ENCODE peak calls at places on chromosomes 3 and 15, in four cellular contexts. One of them, this sample, is unnamed.

GRCh38 chr15:66948294-66948693 is 117.1 kb upstream of the SMAD3 start:
- DNase-seq in activated naive CD4-positive, alpha-beta T cell: no peak
- DNase-seq in fibroblast of lung: peak
- DNase-seq in AG04450: no peak
- DNase-seq in this sample: no peak

GRCh38 chr15:25859838-25860645 is 3.1 kb downstream of the ATP10A start:
- DNase-seq in activated naive CD4-positive, alpha-beta T cell: peak
- DNase-seq in fibroblast of lung: peak
- DNase-seq in AG04450: no peak
- DNase-seq in this sample: no peak

GRCh38 chr3:40649346-40649745 is 124.6 kb downstream of the ZNF621 start:
- DNase-seq in activated naive CD4-positive, alpha-beta T cell: no peak
- DNase-seq in fibroblast of lung: no peak
- DNase-seq in AG04450: no peak
- DNase-seq in this sample: no peak

GRCh38 chr3:9615003-9615628 is 34.2 kb upstream of the MTMR14 start:
- DNase-seq in activated naive CD4-positive, alpha-beta T cell: no peak
- DNase-seq in fibroblast of lung: no peak
- DNase-seq in AG04450: no peak
- DNase-seq in this sample: no peak

GRCh38 chr15:68211656-68212320 is 6.7 kb upstream of the CALML4 start:
- DNase-seq in activated naive CD4-positive, alpha-beta T cell: no peak
- DNase-seq in fibroblast of lung: no peak
- DNase-seq in AG04450: no peak
- DNase-seq in this sample: no peak

GRCh38 chr3:159779883-159780282 is 208.8 kb upstream of the IL12A start:
- DNase-seq in activated naive CD4-positive, alpha-beta T cell: no peak
- DNase-seq in fibroblast of lung: no peak
- DNase-seq in AG04450: no peak
- DNase-seq in this sample: no peak

GRCh38 chr15:52094811-52095584 is 17.6 kb downstream of the BCL2L10 start:
- DNase-seq in activated naive CD4-positive, alpha-beta T cell: no peak
- DNase-seq in fibroblast of lung: no peak
- DNase-seq in AG04450: no peak
- DNase-seq in this sample: no peak

GRCh38 chr3:124569761-124570160 is 160.5 kb upstream of the UMPS start:
- DNase-seq in activated naive CD4-positive, alpha-beta T cell: no peak
- DNase-seq in fibroblast of lung: no peak
- DNase-seq in AG04450: no peak
- DNase-seq in this sample: no peak

GRCh38 chr3:143885803-143886427 is 37.6 kb upstream of the SLC9A9 start:
- DNase-seq in activated naive CD4-positive, alpha-beta T cell: no peak
- DNase-seq in fibroblast of lung: peak
- DNase-seq in AG04450: no peak
- DNase-seq in this sample: no peak

GRCh38 chr15:85007741-85008140 is 26.1 kb downstream of the PDE8A start:
- DNase-seq in activated naive CD4-positive, alpha-beta T cell: no peak
- DNase-seq in fibroblast of lung: no peak
- DNase-seq in AG04450: no peak
- DNase-seq in this sample: no peak

GRCh38 chr3:67655364-67656121 is 1.1 kb upstream of the SUCLG2 start:
- DNase-seq in activated naive CD4-positive, alpha-beta T cell: peak
- DNase-seq in fibroblast of lung: no peak
- DNase-seq in AG04450: no peak
- DNase-seq in this sample: no peak

GRCh38 chr15:90681480-90681879 is 35.7 kb upstream of the BLM start:
- DNase-seq in activated naive CD4-positive, alpha-beta T cell: no peak
- DNase-seq in fibroblast of lung: peak
- DNase-seq in AG04450: peak
- DNase-seq in this sample: no peak

GRCh38 chr15:101657171-101657570 is 5.0 kb upstream of the TM2D3 start:
- DNase-seq in activated naive CD4-positive, alpha-beta T cell: no peak
- DNase-seq in fibroblast of lung: no peak
- DNase-seq in AG04450: no peak
- DNase-seq in this sample: no peak

This sample was measured in activated gamma-delta T cell.